ENCODE peak calls at places on chromosomes 5 and 9, in nine cellular contexts. F, U, W, E, M, O, Q, X and D are unnamed samples.

GRCh38 chr5:33470544-33470943 is 29.8 kb downstream of the TARS1 start:
- DNase-seq in E (no peak), X (no peak), Q (no peak), F (no peak), M (no peak), W (peak; percentile 81), O (peak; percentile 81), U (no peak), D (peak; percentile 23)

GRCh38 chr5:68242743-68243142 is 27.2 kb downstream of the PIK3R1 start:
- DNase-seq in F (no peak), O (peak; percentile 56), M (no peak), X (no peak), E (no peak), U (no peak), Q (no peak), W (peak; percentile 72), D (peak; percentile 56)

GRCh38 chr5:177116631-177117373 is 16.8 kb upstream of the NSD1 start:
- DNase-seq in F (peak; percentile 79), X (no peak), W (peak; percentile 85), E (peak; percentile 92), M (peak; percentile 80), U (peak; percentile 89), Q (peak; percentile 73), O (peak; percentile 81), D (peak; percentile 40)

GRCh38 chr9:131179561-131180219 is 54.3 kb downstream of the NUP214 start:
- DNase-seq in E (no peak), Q (peak; percentile 31), O (peak; percentile 83), U (no peak), F (no peak), M (no peak), X (no peak), W (peak; percentile 81), D (peak; percentile 73)

GRCh38 chr5:71482132-71482531 is 26.7 kb downstream of the BDP1 start:
- DNase-seq in W (peak; percentile 73), U (no peak), Q (no peak), X (no peak), O (peak; percentile 52), M (peak; percentile 16), E (no peak), F (no peak), D (no peak)

GRCh38 chr5:41821051-41821450 is 49.2 kb downstream of the OXCT1 start:
- DNase-seq in Q (no peak), F (no peak), U (no peak), E (no peak), M (no peak), X (no peak), W (no peak), O (no peak), D (no peak)

GRCh38 chr5:180153991-180154390 is 55.0 kb downstream of the RASGEF1C start:
- DNase-seq in M (peak; percentile 2), U (no peak), O (no peak), E (no peak), F (no peak), X (no peak), Q (no peak), W (no peak), D (no peak)

GRCh38 chr5:139488269-139488668 is 5.7 kb upstream of the STING1 start:
- DNase-seq in E (no peak), U (no peak), Q (no peak), O (no peak), M (peak; percentile 25), X (no peak), W (no peak), F (no peak), D (no peak)

GRCh38 chr5:40486437-40487270 is 193.1 kb upstream of the PTGER4 start:
- DNase-seq in F (peak; percentile 73), W (peak; percentile 11), E (no peak), Q (peak; percentile 13), O (no peak), U (no peak), M (no peak), X (peak; percentile 49), D (no peak)

DNA sequence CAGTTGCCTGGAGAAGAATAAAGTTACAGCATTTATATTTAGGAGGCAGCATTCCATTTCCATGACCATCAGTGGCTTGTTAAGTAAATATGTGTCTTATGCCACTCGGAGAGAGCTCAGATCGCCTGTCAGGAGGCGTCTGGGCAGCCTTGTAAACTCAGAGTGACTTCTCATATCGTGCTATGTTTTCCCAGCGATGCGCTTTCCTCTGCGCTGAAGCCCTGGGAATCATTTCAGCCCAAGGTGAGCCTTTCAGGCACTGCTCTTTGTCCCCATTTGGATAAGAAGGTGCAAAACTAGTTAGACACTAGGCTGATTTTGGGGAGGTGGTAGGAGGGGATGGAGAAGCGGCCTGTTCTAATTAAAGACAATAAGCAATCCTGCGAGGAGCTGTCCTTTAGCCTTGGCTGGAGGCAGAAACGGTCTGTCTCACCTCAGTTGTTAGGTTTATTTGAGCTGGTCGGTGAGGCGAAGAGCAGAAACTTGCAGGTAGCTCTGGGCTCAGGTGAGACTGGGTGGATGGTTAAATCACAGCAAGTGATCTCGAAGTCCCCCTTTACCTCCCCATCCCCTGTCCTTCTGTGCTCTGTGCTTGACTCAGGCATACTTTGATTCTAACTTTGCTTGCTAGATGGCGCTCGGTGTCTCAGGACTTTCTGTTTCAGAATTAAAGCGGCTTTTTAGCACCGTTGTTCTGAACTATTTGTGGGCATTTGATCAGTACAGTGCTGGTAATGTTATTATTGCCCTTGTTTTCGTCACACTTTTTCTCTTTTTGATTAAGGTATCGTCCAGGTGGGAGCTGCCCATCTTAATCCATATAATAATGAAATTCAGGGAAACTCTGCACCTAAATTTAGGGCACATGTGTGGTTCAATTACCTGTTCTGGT is 24.6 kb downstream of the NR2F1 start:
- DNase-seq in U (no peak), M (no peak), Q (peak; percentile 71), O (peak; percentile 86), F (no peak), W (peak; percentile 74), X (peak; percentile 26), E (no peak), D (no peak)
- TF ChIP-seq CTCF in U (peak; percentile 15), M (peak; percentile 35), Q (peak; percentile 73), O (peak; percentile 55), F (peak; percentile 53), W (peak; percentile 70), X (peak; percentile 68), E (no peak), D (peak; percentile 63)

GRCh38 chr5:174411513-174411819 is 312.9 kb upstream of the MSX2 start:
- DNase-seq in X (no peak), M (no peak), F (no peak), U (no peak), E (no peak), W (no peak), O (no peak), Q (no peak), D (no peak)

GRCh38 chr5:174413520-174414314 is 310.7 kb upstream of the MSX2 start:
- DNase-seq in X (no peak), U (no peak), E (no peak), Q (no peak), F (no peak), W (peak; percentile 65), M (no peak), O (peak; percentile 85), D (no peak)

GRCh38 chr5:174412374-174412773 is 312.0 kb upstream of the MSX2 start:
- DNase-seq in M (no peak), Q (no peak), X (no peak), U (no peak), E (no peak), W (no peak), O (no peak), F (no peak), D (no peak)

GRCh38 chr5:174414315-174414710 is 310.1 kb upstream of the MSX2 start:
- DNase-seq in Q (no peak), E (no peak), F (no peak), U (no peak), W (no peak), X (no peak), O (no peak), M (no peak), D (no peak)

DNA sequence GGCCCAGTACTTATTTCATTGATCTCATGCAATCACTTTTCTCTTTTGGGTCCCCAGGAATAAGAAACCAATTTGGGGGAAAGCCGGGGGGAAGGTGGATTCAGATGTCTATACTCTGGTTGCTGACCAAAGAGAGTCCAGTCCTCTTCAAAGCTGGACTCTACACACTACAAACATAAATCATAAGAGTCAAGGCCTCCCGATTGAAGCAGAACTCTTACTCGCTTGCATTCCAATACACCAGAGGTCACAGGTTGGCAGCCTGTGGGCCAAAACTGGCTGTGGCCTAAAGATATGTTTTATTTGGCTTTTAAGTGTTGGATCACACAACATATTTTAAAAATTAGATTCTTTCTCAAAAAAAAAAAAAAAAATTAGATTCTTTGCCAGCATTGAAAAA is 311.4 kb upstream of the MSX2 start:
- DNase-seq in W (no peak), U (no peak), E (no peak), X (no peak), Q (no peak), F (no peak), O (peak; percentile 15), M (no peak), D (no peak)
- TF ChIP-seq CTCF in W (no peak), U (no peak), E (no peak), X (no peak), Q (no peak), F (no peak), O (no peak), M (no peak), D (no peak)

GRCh38 chr5:157870837-157871834 is 12.2 kb upstream of the CLINT1 start:
- DNase-seq in U (no peak), E (no peak), X (no peak), F (no peak), O (peak; percentile 51), W (peak; percentile 75), M (no peak), Q (no peak), D (peak; percentile 20)
- TF ChIP-seq CTCF in U (no peak), E (no peak), X (no peak), F (no peak), O (no peak), W (peak; percentile 20), M (no peak), Q (no peak), D (no peak)

GRCh38 chr9:12813960-12814876 is 39.4 kb downstream of the LURAP1L start:
- DNase-seq in X (no peak), M (peak; percentile 69), F (no peak), O (peak; percentile 100), U (no peak), E (peak; percentile 88), W (peak; percentile 98), Q (no peak), D (peak; percentile 96)
- TF ChIP-seq CTCF in X (no peak), M (peak; percentile 34), F (no peak), O (peak; percentile 29), U (no peak), E (peak; percentile 11), W (peak; percentile 51), Q (no peak), D (peak; percentile 36)

GRCh38 chr9:132699926-132700325 is 29.7 kb downstream of the GTF3C4 start:
- DNase-seq in O (peak; percentile 63), F (no peak), X (no peak), W (no peak), Q (no peak), E (no peak), M (no peak), U (no peak), D (peak; percentile 4)

GRCh38 chr9:132698989-132699388 is 28.7 kb downstream of the GTF3C4 start:
- DNase-seq in Q (no peak), W (peak; percentile 37), M (peak; percentile 48), F (no peak), U (no peak), E (no peak), O (no peak), X (no peak), D (no peak)

GRCh38 chr9:132697230-132697629 is 27.0 kb downstream of the GTF3C4 start:
- DNase-seq in E (no peak), X (no peak), O (no peak), M (no peak), W (no peak), U (no peak), F (no peak), Q (no peak), D (no peak)

GRCh38 chr9:132694144-132694543 is 23.9 kb downstream of the GTF3C4 start:
- DNase-seq in X (peak; percentile 14), O (no peak), E (no peak), Q (no peak), U (no peak), W (peak; percentile 29), F (no peak), M (no peak), D (no peak)
- TF ChIP-seq CTCF in X (peak; percentile 45), O (no peak), E (no peak), Q (no peak), U (no peak), W (peak; percentile 26), F (no peak), M (no peak), D (no peak)